ENCODE peak calls at places on chromosome 12, in ten cellular contexts. One of them, this sample, is unnamed.

GRCh38 chr12:54479421-54479820 is 6.0 kb upstream of the GTSF1 start:
- DNase-seq in effector memory CD4-positive, alpha-beta T cell: no peak
- DNase-seq in aorta: no peak
- DNase-seq in MM.1S: no peak
- DNase-seq in mammary epithelial cell: no peak
- DNase-seq in GM12865: no peak
- DNase-seq in lung: no peak
- DNase-seq in heart left ventricle: no peak
- DNase-seq in right atrium auricular region: no peak
- DNase-seq in astrocyte: peak; percentile 77
- DNase-seq in this sample: no peak

GRCh38 chr12:102776041-102776440 is 141.0 kb downstream of the PAH start:
- DNase-seq in astrocyte: no peak
- DNase-seq in right atrium auricular region: no peak
- DNase-seq in aorta: no peak
- DNase-seq in effector memory CD4-positive, alpha-beta T cell: no peak
- DNase-seq in heart left ventricle: no peak
- DNase-seq in lung: no peak
- DNase-seq in MM.1S: no peak
- DNase-seq in mammary epithelial cell: no peak
- DNase-seq in GM12865: no peak
- DNase-seq in this sample: no peak

GRCh38 chr12:80838708-80839107 is 99.0 kb downstream of the LIN7A start:
- DNase-seq in GM12865: no peak
- DNase-seq in heart left ventricle: no peak
- DNase-seq in aorta: no peak
- DNase-seq in MM.1S: no peak
- DNase-seq in lung: peak; percentile 45
- DNase-seq in mammary epithelial cell: no peak
- DNase-seq in right atrium auricular region: no peak
- DNase-seq in astrocyte: peak; percentile 56
- DNase-seq in effector memory CD4-positive, alpha-beta T cell: no peak
- DNase-seq in this sample: no peak

GRCh38 chr12:113299619-113300237 is 35.2 kb downstream of the SLC8B1 start:
- DNase-seq in heart left ventricle: peak; percentile 57
- DNase-seq in right atrium auricular region: peak; percentile 80
- DNase-seq in MM.1S: no peak
- DNase-seq in lung: peak; percentile 81
- DNase-seq in effector memory CD4-positive, alpha-beta T cell: no peak
- DNase-seq in GM12865: no peak
- DNase-seq in aorta: peak; percentile 85
- DNase-seq in mammary epithelial cell: peak; percentile 84
- DNase-seq in astrocyte: peak; percentile 79
- DNase-seq in this sample: no peak

GRCh38 chr12:9669534-9669933 is at the start of gene CLEC2D:
- DNase-seq in aorta: no peak
- DNase-seq in GM12865: peak; percentile 94
- DNase-seq in heart left ventricle: no peak
- DNase-seq in right atrium auricular region: no peak
- DNase-seq in mammary epithelial cell: no peak
- DNase-seq in lung: no peak
- DNase-seq in MM.1S: no peak
- DNase-seq in astrocyte: no peak
- DNase-seq in effector memory CD4-positive, alpha-beta T cell: no peak
- DNase-seq in this sample: peak; percentile 27

GRCh38 chr12:44874981-44875416 is 1.1 kb downstream of the NELL2 start:
- DNase-seq in MM.1S: peak; percentile 10
- DNase-seq in GM12865: peak; percentile 6
- DNase-seq in aorta: no peak
- DNase-seq in heart left ventricle: no peak
- DNase-seq in right atrium auricular region: no peak
- DNase-seq in lung: no peak
- DNase-seq in effector memory CD4-positive, alpha-beta T cell: no peak
- DNase-seq in mammary epithelial cell: no peak
- DNase-seq in astrocyte: no peak
- DNase-seq in this sample: no peak

GRCh38 chr12:129903956-129904769 is at the start of gene TMEM132D:
- DNase-seq in right atrium auricular region: no peak
- DNase-seq in effector memory CD4-positive, alpha-beta T cell: no peak
- DNase-seq in aorta: no peak
- DNase-seq in MM.1S: no peak
- DNase-seq in GM12865: no peak
- DNase-seq in heart left ventricle: no peak
- DNase-seq in lung: no peak
- DNase-seq in mammary epithelial cell: no peak
- DNase-seq in astrocyte: peak; percentile 21
- DNase-seq in this sample: no peak

GRCh38 chr12:124233041-124233836 is 61.7 kb upstream of the RFLNA start:
- DNase-seq in MM.1S: no peak
- DNase-seq in right atrium auricular region: no peak
- DNase-seq in heart left ventricle: no peak
- DNase-seq in lung: no peak
- DNase-seq in effector memory CD4-positive, alpha-beta T cell: no peak
- DNase-seq in aorta: no peak
- DNase-seq in GM12865: no peak
- DNase-seq in astrocyte: peak; percentile 98
- DNase-seq in mammary epithelial cell: peak; percentile 88
- DNase-seq in this sample: no peak

GRCh38 chr12:15774819-15775218 is 14.4 kb downstream of the EPS8 start:
- DNase-seq in MM.1S: no peak
- DNase-seq in aorta: no peak
- DNase-seq in astrocyte: peak; percentile 40
- DNase-seq in right atrium auricular region: no peak
- DNase-seq in lung: no peak
- DNase-seq in GM12865: no peak
- DNase-seq in mammary epithelial cell: no peak
- DNase-seq in heart left ventricle: no peak
- DNase-seq in effector memory CD4-positive, alpha-beta T cell: no peak
- DNase-seq in this sample: no peak

GRCh38 chr12:12839003-12839395 is 25.9 kb downstream of the DDX47 start:
- DNase-seq in astrocyte: no peak
- DNase-seq in MM.1S: no peak
- DNase-seq in mammary epithelial cell: no peak
- DNase-seq in right atrium auricular region: no peak
- DNase-seq in aorta: no peak
- DNase-seq in lung: no peak
- DNase-seq in heart left ventricle: no peak
- DNase-seq in effector memory CD4-positive, alpha-beta T cell: no peak
- DNase-seq in GM12865: no peak
- DNase-seq in this sample: no peak

GRCh38 chr12:89470741-89471504 is 53.7 kb downstream of the GALNT4 start:
- DNase-seq in lung: no peak
- DNase-seq in aorta: no peak
- DNase-seq in astrocyte: peak; percentile 22
- DNase-seq in GM12865: peak; percentile 66
- DNase-seq in effector memory CD4-positive, alpha-beta T cell: no peak
- DNase-seq in heart left ventricle: no peak
- DNase-seq in MM.1S: peak; percentile 74
- DNase-seq in right atrium auricular region: no peak
- DNase-seq in mammary epithelial cell: peak; percentile 21
- DNase-seq in this sample: peak; percentile 40

GRCh38 chr12:1907652-1908611 is 10.5 kb downstream of the CACNA2D4 start:
- DNase-seq in GM12865: no peak
- DNase-seq in effector memory CD4-positive, alpha-beta T cell: peak; percentile 12
- DNase-seq in heart left ventricle: no peak
- DNase-seq in lung: peak; percentile 27
- DNase-seq in MM.1S: no peak
- DNase-seq in right atrium auricular region: peak; percentile 49
- DNase-seq in aorta: no peak
- DNase-seq in mammary epithelial cell: peak; percentile 6
- DNase-seq in astrocyte: no peak
- DNase-seq in this sample: no peak
- H3K4me3 ChIP-seq in GM12865: no peak overlapping the region
- H3K4me3 ChIP-seq in effector memory CD4-positive, alpha-beta T cell: peak overlapping the region; percentile 25
- H3K4me3 ChIP-seq in heart left ventricle: no peak overlapping the region
- H3K4me3 ChIP-seq in lung: no peak overlapping the region
- H3K4me3 ChIP-seq in MM.1S: no peak overlapping the region
- H3K4me3 ChIP-seq in right atrium auricular region: no peak overlapping the region
- H3K4me3 ChIP-seq in aorta: no peak overlapping the region
- H3K4me3 ChIP-seq in mammary epithelial cell: peak overlapping the region; percentile 1
- H3K4me3 ChIP-seq in astrocyte: no peak overlapping the region
- H3K4me3 ChIP-seq in this sample: no peak overlapping the region

GRCh38 chr12:30795660-30796507 is 41.1 kb upstream of the CAPRIN2 start:
- DNase-seq in mammary epithelial cell: peak; percentile 72
- DNase-seq in right atrium auricular region: peak; percentile 74
- DNase-seq in GM12865: peak; percentile 65
- DNase-seq in heart left ventricle: peak; percentile 64
- DNase-seq in MM.1S: peak; percentile 65
- DNase-seq in lung: peak; percentile 48
- DNase-seq in aorta: peak; percentile 86
- DNase-seq in astrocyte: peak; percentile 77
- DNase-seq in effector memory CD4-positive, alpha-beta T cell: no peak
- DNase-seq in this sample: no peak
- H3K4me3 ChIP-seq in mammary epithelial cell: peak overlapping the region; percentile 76
- H3K4me3 ChIP-seq in right atrium auricular region: peak overlapping the region; percentile 61
- H3K4me3 ChIP-seq in GM12865: peak overlapping the region; percentile 35
- H3K4me3 ChIP-seq in heart left ventricle: peak overlapping the region; percentile 68
- H3K4me3 ChIP-seq in MM.1S: peak overlapping the region; percentile 63
- H3K4me3 ChIP-seq in lung: peak overlapping the region; percentile 30
- H3K4me3 ChIP-seq in aorta: peak overlapping the region; percentile 58
- H3K4me3 ChIP-seq in astrocyte: peak overlapping the region; percentile 75
- H3K4me3 ChIP-seq in effector memory CD4-positive, alpha-beta T cell: peak overlapping the region; percentile 43
- H3K4me3 ChIP-seq in this sample: no peak overlapping the region

GRCh38 chr12:48005750-48006021 is 1.4 kb upstream of the COL2A1 start:
- DNase-seq in GM12865: no peak
- DNase-seq in aorta: no peak
- DNase-seq in MM.1S: no peak
- DNase-seq in astrocyte: no peak
- DNase-seq in lung: no peak
- DNase-seq in heart left ventricle: no peak
- DNase-seq in effector memory CD4-positive, alpha-beta T cell: no peak
- DNase-seq in right atrium auricular region: no peak
- DNase-seq in mammary epithelial cell: no peak
- DNase-seq in this sample: no peak
- H3K4me3 ChIP-seq in GM12865: no peak overlapping the region
- H3K4me3 ChIP-seq in aorta: no peak overlapping the region
- H3K4me3 ChIP-seq in MM.1S: no peak overlapping the region
- H3K4me3 ChIP-seq in astrocyte: no peak overlapping the region
- H3K4me3 ChIP-seq in lung: no peak overlapping the region
- H3K4me3 ChIP-seq in heart left ventricle: no peak overlapping the region
- H3K4me3 ChIP-seq in effector memory CD4-positive, alpha-beta T cell: no peak overlapping the region
- H3K4me3 ChIP-seq in right atrium auricular region: no peak overlapping the region
- H3K4me3 ChIP-seq in mammary epithelial cell: no peak overlapping the region
- H3K4me3 ChIP-seq in this sample: no peak overlapping the region

GRCh38 chr12:58765653-58766554 is 154.4 kb downstream of the LRIG3 start:
- DNase-seq in astrocyte: no peak
- DNase-seq in aorta: no peak
- DNase-seq in lung: no peak
- DNase-seq in right atrium auricular region: no peak
- DNase-seq in MM.1S: no peak
- DNase-seq in heart left ventricle: no peak
- DNase-seq in mammary epithelial cell: no peak
- DNase-seq in effector memory CD4-positive, alpha-beta T cell: no peak
- DNase-seq in GM12865: no peak
- DNase-seq in this sample: no peak

GRCh38 chr12:58765076-58765475 is 155.2 kb downstream of the LRIG3 start:
- DNase-seq in lung: no peak
- DNase-seq in effector memory CD4-positive, alpha-beta T cell: no peak
- DNase-seq in aorta: no peak
- DNase-seq in heart left ventricle: no peak
- DNase-seq in GM12865: no peak
- DNase-seq in MM.1S: no peak
- DNase-seq in astrocyte: no peak
- DNase-seq in right atrium auricular region: no peak
- DNase-seq in mammary epithelial cell: no peak
- DNase-seq in this sample: no peak

DNA sequence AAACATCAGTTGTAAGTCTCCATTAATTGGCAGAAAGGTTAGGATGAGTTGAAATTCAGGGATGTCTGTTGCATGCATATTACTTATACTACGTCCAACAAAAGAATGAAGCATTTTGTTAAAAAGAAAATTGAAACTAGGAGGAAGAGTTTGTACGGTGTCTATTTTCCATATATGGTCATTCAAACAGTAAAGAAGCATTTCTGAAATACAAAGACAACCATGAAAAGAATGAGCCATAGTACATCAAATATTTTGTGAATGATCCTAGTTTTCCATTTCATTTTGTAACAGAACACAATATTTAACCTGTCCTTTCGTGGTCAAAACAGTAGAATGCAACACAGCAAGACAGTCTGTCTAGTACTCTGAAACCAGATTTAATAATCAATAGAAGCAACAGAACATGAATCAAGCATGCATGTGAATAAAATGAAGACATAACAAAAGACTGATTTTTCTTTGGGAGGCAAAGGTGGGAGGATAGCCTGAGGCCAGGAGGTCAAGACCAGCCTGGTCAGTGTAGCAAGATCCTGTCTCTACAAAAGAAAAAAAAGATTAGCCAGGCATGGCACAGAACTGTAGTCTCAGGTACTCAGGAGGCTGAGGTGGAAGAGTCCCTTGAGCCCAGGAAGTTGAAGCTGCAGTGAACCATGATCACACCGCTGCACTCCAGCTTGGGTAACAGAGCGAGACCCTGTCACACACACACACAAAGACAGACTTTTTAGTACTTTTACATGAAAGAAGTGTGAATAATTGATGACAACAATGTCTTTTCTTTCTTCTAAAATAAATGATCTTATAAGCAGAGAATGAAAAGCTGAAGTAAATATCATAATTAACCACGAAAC is 156.0 kb downstream of the LRIG3 start:
- DNase-seq in heart left ventricle: no peak
- DNase-seq in mammary epithelial cell: no peak
- DNase-seq in aorta: no peak
- DNase-seq in MM.1S: no peak
- DNase-seq in right atrium auricular region: no peak
- DNase-seq in GM12865: peak; percentile 25
- DNase-seq in effector memory CD4-positive, alpha-beta T cell: no peak
- DNase-seq in lung: no peak
- DNase-seq in astrocyte: peak; percentile 59
- DNase-seq in this sample: no peak
- H3K4me3 ChIP-seq in heart left ventricle: no peak overlapping the region
- H3K4me3 ChIP-seq in mammary epithelial cell: no peak overlapping the region
- H3K4me3 ChIP-seq in aorta: no peak overlapping the region
- H3K4me3 ChIP-seq in MM.1S: no peak overlapping the region
- H3K4me3 ChIP-seq in right atrium auricular region: no peak overlapping the region
- H3K4me3 ChIP-seq in GM12865: no peak overlapping the region
- H3K4me3 ChIP-seq in effector memory CD4-positive, alpha-beta T cell: no peak overlapping the region
- H3K4me3 ChIP-seq in lung: no peak overlapping the region
- H3K4me3 ChIP-seq in astrocyte: no peak overlapping the region
- H3K4me3 ChIP-seq in this sample: no peak overlapping the region